ENCODE peak calls at places on chromosome 1, in eight cellular contexts. X is amygdala; N is GM12865; I is fibroblast of lung; H is kidney tubule cell; U is GM13977; F is stomach; J is effector CD4-positive, alpha-beta T cell. G is an unnamed sample.

GRCh38 chr1:125086611-125087010 is 3901.8 kb downstream of the SRGAP2C start:
- DNase-seq in J (no peak), X (peak), I (no peak), F (no peak), H (no peak), N (no peak), U (no peak), G (no peak)

GRCh38 chr1:39359028-39359570 is 132.3 kb upstream of the BMP8A start:
- DNase-seq in N (no peak), J (no peak), H (no peak), I (peak), F (peak), U (no peak), X (no peak), G (no peak)

GRCh38 chr1:210500831-210501230 is 172.1 kb downstream of the HHAT start:
- DNase-seq in U (no peak), J (no peak), N (no peak), X (no peak), F (no peak), H (no peak), I (no peak), G (no peak)

GRCh38 chr1:160022330-160023310 is 9.2 kb downstream of the PIGM start:
- DNase-seq in H (no peak), X (no peak), N (no peak), I (no peak), F (no peak), U (no peak), J (no peak), G (no peak)

GRCh38 chr1:205630241-205630640 is 1.6 kb downstream of the ELK4 start:
- DNase-seq in F (no peak), U (no peak), X (no peak), J (no peak), N (peak), I (peak), H (peak), G (no peak)

GRCh38 chr1:26740958-26741357 is 45.1 kb downstream of the ARID1A start:
- DNase-seq in I (no peak), J (no peak), F (no peak), H (no peak), X (no peak), N (no peak), U (no peak), G (no peak)

GRCh38 chr1:29267341-29268070 is 31.2 kb downstream of the PTPRU start:
- DNase-seq in N (no peak), I (no peak), F (no peak), H (no peak), X (no peak), J (no peak), U (no peak), G (no peak)

GRCh38 chr1:212916395-212917133 is 33.8 kb upstream of the VASH2 start:
- DNase-seq in N (no peak), J (no peak), F (peak), H (peak), U (no peak), I (peak), X (peak), G (no peak)

GRCh38 chr1:230494514-230494913 is 68.4 kb upstream of the PGBD5 start:
- DNase-seq in H (no peak), F (no peak), N (no peak), J (no peak), X (no peak), U (no peak), I (no peak), G (no peak)

GRCh38 chr1:45622267-45622890 is 1.5 kb downstream of the CCDC17 start:
- DNase-seq in I (no peak), U (no peak), N (no peak), J (no peak), X (no peak), F (no peak), H (no peak), G (no peak)

GRCh38 chr1:229648406-229648805 is 22.4 kb downstream of the URB2 start:
- DNase-seq in U (no peak), I (no peak), F (no peak), J (no peak), N (no peak), H (no peak), X (no peak), G (no peak)

GRCh38 chr1:202365092-202365815 is 16.8 kb downstream of the PPP1R12B start:
- DNase-seq in J (no peak), I (peak), X (no peak), N (no peak), U (no peak), F (no peak), H (peak), G (no peak)

GRCh38 chr1:27961646-27962221 is 2.0 kb downstream of the XKR8 start:
- DNase-seq in F (no peak), I (no peak), X (no peak), N (no peak), U (no peak), H (no peak), J (no peak), G (no peak)

GRCh38 chr1:50369830-50370229 is 53.4 kb downstream of the DMRTA2 start:
- DNase-seq in N (no peak), J (no peak), F (no peak), X (no peak), U (no peak), I (no peak), H (no peak), G (no peak)

GRCh38 chr1:218674280-218674773 is 329.2 kb downstream of the TGFB2 start:
- DNase-seq in F (no peak), J (no peak), H (peak), N (no peak), X (no peak), I (peak), U (no peak), G (no peak)

GRCh38 chr1:93750946-93751345 is 69.3 kb upstream of the BCAR3 start:
- DNase-seq in J (no peak), N (peak), U (peak), F (no peak), H (no peak), X (no peak), I (no peak), G (no peak)

GRCh38 chr1:22309572-22309971 is 142.1 kb upstream of the ZBTB40 start:
- DNase-seq in J (no peak), U (no peak), I (no peak), F (no peak), X (no peak), H (no peak), N (no peak), G (no peak)

GRCh38 chr1:227949954-227950734 is 2.4 kb upstream of the WNT9A start:
- DNase-seq in I (no peak), N (no peak), X (no peak), U (no peak), J (no peak), H (no peak), F (peak), G (no peak)

GRCh38 chr1:158819461-158820443 is 11.4 kb upstream of the MNDA start:
- DNase-seq in F (no peak), H (no peak), N (peak), U (peak), I (peak), J (no peak), X (no peak), G (peak)